ENCODE peak calls at places on chromosomes 1 and 21, in seven cellular contexts. One of them, this sample, is unnamed.
A peak's percentile ranks its signal among the peaks of the same experiment; 100 is the strongest.

GRCh38 chr21:14213164-14213563 is 2.4 kb upstream of the LIPI start:
- DNase-seq in IMR-90: no peak
- DNase-seq in H9: no peak
- DNase-seq in trophoblast cell: no peak
- DNase-seq in mesenchymal stem cell: no peak
- DNase-seq in mesendoderm: no peak
- DNase-seq in H1: no peak
- DNase-seq in this sample: no peak

GRCh38 chr1:156931974-156932710 is 11.7 kb downstream of the LRRC71 start:
- DNase-seq in mesenchymal stem cell: no peak
- DNase-seq in H1: no peak
- DNase-seq in IMR-90: no peak
- DNase-seq in mesendoderm: no peak
- DNase-seq in H9: no peak
- DNase-seq in trophoblast cell: no peak
- DNase-seq in this sample: no peak

GRCh38 chr1:234631721-234632125 is 21.7 kb upstream of the IRF2BP2 start:
- DNase-seq in mesendoderm: peak; percentile 90
- DNase-seq in mesenchymal stem cell: peak; percentile 58
- DNase-seq in H9: no peak
- DNase-seq in IMR-90: peak; percentile 87
- DNase-seq in trophoblast cell: peak; percentile 49
- DNase-seq in H1: no peak
- DNase-seq in this sample: no peak

GRCh38 chr21:45251635-45252447 is 35.9 kb downstream of the POFUT2 start:
- DNase-seq in trophoblast cell: no peak
- DNase-seq in H9: peak; percentile 20
- DNase-seq in H1: no peak
- DNase-seq in mesenchymal stem cell: no peak
- DNase-seq in IMR-90: no peak
- DNase-seq in mesendoderm: no peak
- DNase-seq in this sample: no peak

GRCh38 chr1:208201241-208201640 is 42.9 kb downstream of the PLXNA2 start:
- DNase-seq in H9: no peak
- DNase-seq in trophoblast cell: peak; percentile 69
- DNase-seq in IMR-90: peak; percentile 91
- DNase-seq in H1: no peak
- DNase-seq in mesenchymal stem cell: peak; percentile 93
- DNase-seq in mesendoderm: no peak
- DNase-seq in this sample: no peak

GRCh38 chr1:56877973-56878372 is 23.4 kb downstream of the C8A start:
- DNase-seq in H9: no peak
- DNase-seq in mesenchymal stem cell: no peak
- DNase-seq in IMR-90: peak; percentile 18
- DNase-seq in mesendoderm: no peak
- DNase-seq in H1: no peak
- DNase-seq in trophoblast cell: no peak
- DNase-seq in this sample: no peak

GRCh38 chr1:8016244-8017241 is 9.6 kb downstream of the ERRFI1 start:
- DNase-seq in mesendoderm: no peak
- DNase-seq in mesenchymal stem cell: peak; percentile 43
- DNase-seq in IMR-90: no peak
- DNase-seq in H9: no peak
- DNase-seq in trophoblast cell: peak; percentile 63
- DNase-seq in H1: no peak
- DNase-seq in this sample: no peak

GRCh38 chr1:20141466-20141865 is 2.3 kb downstream of the PLA2G2F start:
- DNase-seq in H9: peak; percentile 19
- DNase-seq in trophoblast cell: no peak
- DNase-seq in mesenchymal stem cell: no peak
- DNase-seq in IMR-90: no peak
- DNase-seq in H1: no peak
- DNase-seq in mesendoderm: no peak
- DNase-seq in this sample: no peak

GRCh38 chr1:10561955-10562354 is 87.2 kb downstream of the PEX14 start:
- DNase-seq in mesendoderm: peak; percentile 66
- DNase-seq in mesenchymal stem cell: no peak
- DNase-seq in H1: no peak
- DNase-seq in trophoblast cell: no peak
- DNase-seq in H9: no peak
- DNase-seq in IMR-90: no peak
- DNase-seq in this sample: no peak

GRCh38 chr1:10170362-10170665 is 40.1 kb upstream of the KIF1B start:
- DNase-seq in H9: no peak
- DNase-seq in mesendoderm: no peak
- DNase-seq in H1: no peak
- DNase-seq in mesenchymal stem cell: peak; percentile 17
- DNase-seq in IMR-90: peak; percentile 28
- DNase-seq in trophoblast cell: peak; percentile 84
- DNase-seq in this sample: no peak

GRCh38 chr1:235941852-235942624 is 75.3 kb upstream of the LYST start:
- DNase-seq in H9: no peak
- DNase-seq in mesenchymal stem cell: peak; percentile 78
- DNase-seq in IMR-90: no peak
- DNase-seq in mesendoderm: peak; percentile 78
- DNase-seq in trophoblast cell: no peak
- DNase-seq in H1: no peak
- DNase-seq in this sample: no peak

GRCh38 chr21:41121785-41122415 is 46.1 kb upstream of the BACE2 start:
- DNase-seq in H9: peak; percentile 87
- DNase-seq in mesendoderm: peak; percentile 90
- DNase-seq in IMR-90: peak; percentile 63
- DNase-seq in H1: peak; percentile 56
- DNase-seq in trophoblast cell: peak; percentile 98
- DNase-seq in mesenchymal stem cell: no peak
- DNase-seq in this sample: peak; percentile 78

GRCh38 chr1:184558691-184559090 is 171.9 kb downstream of the C1orf21 start:
- DNase-seq in H1: no peak
- DNase-seq in trophoblast cell: peak; percentile 31
- DNase-seq in mesenchymal stem cell: no peak
- DNase-seq in mesendoderm: no peak
- DNase-seq in IMR-90: no peak
- DNase-seq in H9: no peak
- DNase-seq in this sample: no peak

GRCh38 chr1:7388141-7388487 is 383.0 kb upstream of the VAMP3 start:
- DNase-seq in H9: peak; percentile 12
- DNase-seq in H1: no peak
- DNase-seq in mesenchymal stem cell: no peak
- DNase-seq in trophoblast cell: no peak
- DNase-seq in IMR-90: no peak
- DNase-seq in mesendoderm: no peak
- DNase-seq in this sample: no peak

GRCh38 chr1:36884801-36885200 is 149.5 kb downstream of the GRIK3 start:
- DNase-seq in H9: peak; percentile 3
- DNase-seq in IMR-90: no peak
- DNase-seq in mesenchymal stem cell: no peak
- DNase-seq in trophoblast cell: no peak
- DNase-seq in mesendoderm: no peak
- DNase-seq in H1: no peak
- DNase-seq in this sample: no peak

GRCh38 chr1:37323486-37324377 is 150.6 kb upstream of the ZC3H12A start:
- DNase-seq in mesendoderm: peak; percentile 84
- DNase-seq in trophoblast cell: peak; percentile 60
- DNase-seq in IMR-90: peak; percentile 3
- DNase-seq in mesenchymal stem cell: no peak
- DNase-seq in H1: peak; percentile 44
- DNase-seq in H9: peak; percentile 81
- DNase-seq in this sample: peak; percentile 58

GRCh38 chr21:45513741-45514310 is 28.4 kb downstream of the SLC19A1 start:
- DNase-seq in IMR-90: no peak
- DNase-seq in H9: no peak
- DNase-seq in mesenchymal stem cell: no peak
- DNase-seq in trophoblast cell: no peak
- DNase-seq in H1: no peak
- DNase-seq in mesendoderm: no peak
- DNase-seq in this sample: no peak

GRCh38 chr1:62732327-62732726 is 44.1 kb upstream of the DOCK7 start:
- DNase-seq in trophoblast cell: no peak
- DNase-seq in IMR-90: no peak
- DNase-seq in H1: no peak
- DNase-seq in mesendoderm: no peak
- DNase-seq in H9: no peak
- DNase-seq in mesenchymal stem cell: no peak
- DNase-seq in this sample: no peak

GRCh38 chr1:147115496-147115895 is 56.8 kb downstream of the PRKAB2 start:
- DNase-seq in mesenchymal stem cell: no peak
- DNase-seq in H1: no peak
- DNase-seq in trophoblast cell: peak; percentile 68
- DNase-seq in IMR-90: no peak
- DNase-seq in mesendoderm: no peak
- DNase-seq in H9: no peak
- DNase-seq in this sample: no peak

DNA sequence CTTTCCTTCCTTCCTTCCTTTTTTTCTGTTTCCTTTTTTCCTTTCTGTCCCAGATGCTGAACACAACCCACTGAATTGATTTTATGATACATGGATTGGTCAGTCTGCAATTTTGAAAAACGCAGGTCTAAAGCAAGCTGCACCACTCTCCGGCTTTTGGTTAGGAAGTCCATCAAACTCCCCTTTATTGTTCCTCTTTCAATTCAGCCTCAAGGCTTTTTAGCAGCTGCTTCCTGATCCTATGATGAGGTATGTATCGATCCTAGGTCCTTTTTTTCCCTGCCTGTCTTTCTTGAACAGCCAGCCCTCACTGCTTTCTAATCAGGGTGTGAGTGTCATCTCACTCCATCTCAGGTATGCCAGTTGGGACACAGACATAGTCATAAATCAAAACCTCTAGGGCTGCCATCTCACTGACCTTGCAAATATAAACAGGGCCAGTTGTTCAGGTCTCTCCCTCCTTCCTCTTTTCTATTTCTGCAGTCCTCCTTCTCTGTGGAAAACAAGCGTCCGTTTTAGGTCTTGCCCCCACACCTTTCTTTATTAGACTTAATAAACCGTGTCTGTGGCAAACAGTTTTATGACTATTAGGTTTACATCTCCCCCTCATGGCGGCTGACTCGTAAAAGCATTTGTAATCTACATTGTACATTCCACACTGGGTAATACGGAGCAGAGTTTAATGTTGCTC is 11.4 kb downstream of the STYXL2 start:
- DNase-seq in H9: no peak
- DNase-seq in H1: no peak
- DNase-seq in trophoblast cell: no peak
- DNase-seq in IMR-90: no peak
- DNase-seq in mesendoderm: no peak
- DNase-seq in mesenchymal stem cell: no peak
- DNase-seq in this sample: no peak
- H3K18ac ChIP-seq in H9: no peak overlapping the region
- H3K18ac ChIP-seq in H1: no peak overlapping the region
- H3K18ac ChIP-seq in trophoblast cell: no peak overlapping the region
- H3K18ac ChIP-seq in IMR-90: no peak overlapping the region
- H3K18ac ChIP-seq in mesendoderm: peak overlapping the region; percentile 66
- H3K18ac ChIP-seq in mesenchymal stem cell: no peak overlapping the region
- H3K18ac ChIP-seq in this sample: no peak overlapping the region

DNA sequence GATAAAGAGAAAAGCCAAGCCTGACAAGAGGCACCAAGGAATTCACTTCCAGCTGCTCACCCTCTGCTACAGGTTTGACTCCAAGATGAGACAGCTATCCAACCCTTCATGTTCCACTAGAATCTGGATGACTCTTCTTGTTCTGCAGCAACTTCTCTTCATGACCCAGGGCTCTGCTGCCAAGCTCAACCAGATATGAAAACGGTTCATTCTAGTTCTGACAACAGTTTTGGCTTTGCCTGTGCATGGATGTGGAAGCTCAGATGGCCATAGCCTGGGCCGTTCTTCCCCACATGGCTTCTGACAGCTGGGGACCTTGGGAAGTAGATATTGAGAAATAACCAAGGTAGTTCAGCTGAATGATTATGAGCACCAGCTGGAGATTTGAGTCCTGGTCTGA is 13.7 kb downstream of the PI4KB start:
- DNase-seq in H1: no peak
- DNase-seq in mesendoderm: no peak
- DNase-seq in IMR-90: no peak
- DNase-seq in trophoblast cell: no peak
- DNase-seq in mesenchymal stem cell: no peak
- DNase-seq in H9: no peak
- DNase-seq in this sample: no peak
- H3K27me3 ChIP-seq in H1: no peaks in the 10 kb centered on the region
- H3K27me3 ChIP-seq in mesendoderm: no peaks in the 10 kb centered on the region
- H3K27me3 ChIP-seq in IMR-90: no peaks in the 10 kb centered on the region
- H3K27me3 ChIP-seq in trophoblast cell: no peaks in the 10 kb centered on the region
- H3K27me3 ChIP-seq in mesenchymal stem cell: no peaks in the 10 kb centered on the region
- H3K27me3 ChIP-seq in H9: no peaks in the 10 kb centered on the region
- H3K27me3 ChIP-seq in this sample: no peaks in the 10 kb centered on the region

GRCh38 chr1:118185083-118185899 is at the start of gene SPAG17:
- DNase-seq in mesendoderm: peak; percentile 97
- DNase-seq in H9: peak; percentile 95
- DNase-seq in IMR-90: peak; percentile 21
- DNase-seq in trophoblast cell: peak; percentile 97
- DNase-seq in H1: peak; percentile 78
- DNase-seq in mesenchymal stem cell: peak; percentile 62
- DNase-seq in this sample: peak; percentile 84
- H3K4me2 ChIP-seq in mesendoderm: peak within 1 kb of the TSS; percentile 64
- H3K4me2 ChIP-seq in H9: peak within 1 kb of the TSS; percentile 60
- H3K4me2 ChIP-seq in IMR-90: peak within 1 kb of the TSS; percentile 73
- H3K4me2 ChIP-seq in trophoblast cell: peak within 1 kb of the TSS; percentile 75
- H3K4me2 ChIP-seq in H1: peak within 1 kb of the TSS; percentile 75
- H3K4me2 ChIP-seq in mesenchymal stem cell: peak within 1 kb of the TSS; percentile 65
- H3K4me2 ChIP-seq in this sample: peak within 1 kb of the TSS; percentile 41

DNA sequence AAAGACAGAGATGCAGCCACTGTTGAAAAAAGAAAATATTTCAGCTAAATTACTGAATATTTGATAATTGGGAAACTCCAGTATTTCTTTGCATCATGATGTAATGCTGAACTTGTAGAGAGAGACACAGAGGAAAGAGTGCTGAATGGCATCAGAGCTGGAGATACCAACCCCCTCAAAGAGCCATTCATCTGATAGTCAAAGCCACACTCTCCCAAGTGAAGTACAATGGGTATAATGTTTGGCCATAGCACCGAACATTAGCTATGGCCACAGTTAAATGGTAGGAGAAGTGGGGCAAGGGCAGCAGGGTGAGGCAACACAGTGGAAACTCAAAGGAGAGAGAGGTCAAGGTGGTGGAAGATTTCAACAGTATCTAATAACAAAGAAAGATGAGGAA is 107.5 kb upstream of the TNFSF4 start:
- DNase-seq in mesendoderm: no peak
- DNase-seq in mesenchymal stem cell: no peak
- DNase-seq in IMR-90: no peak
- DNase-seq in H9: no peak
- DNase-seq in trophoblast cell: no peak
- DNase-seq in H1: no peak
- DNase-seq in this sample: no peak
- H3K18ac ChIP-seq in mesendoderm: no peak overlapping the region
- H3K18ac ChIP-seq in mesenchymal stem cell: no peak overlapping the region
- H3K18ac ChIP-seq in IMR-90: no peak overlapping the region
- H3K18ac ChIP-seq in H9: no peak overlapping the region
- H3K18ac ChIP-seq in trophoblast cell: no peak overlapping the region
- H3K18ac ChIP-seq in H1: no peak overlapping the region
- H3K18ac ChIP-seq in this sample: no peak overlapping the region

GRCh38 chr1:79617777-79618176 is 611.2 kb upstream of the ADGRL4 start:
- DNase-seq in H1: no peak
- DNase-seq in mesendoderm: peak; percentile 5
- DNase-seq in IMR-90: no peak
- DNase-seq in mesenchymal stem cell: no peak
- DNase-seq in trophoblast cell: no peak
- DNase-seq in H9: no peak
- DNase-seq in this sample: no peak
- H3K27me3 ChIP-seq in H1: no peaks in the 10 kb centered on the region
- H3K27me3 ChIP-seq in mesendoderm: no peaks in the 10 kb centered on the region
- H3K27me3 ChIP-seq in IMR-90: no peaks in the 10 kb centered on the region
- H3K27me3 ChIP-seq in mesenchymal stem cell: no peaks in the 10 kb centered on the region
- H3K27me3 ChIP-seq in trophoblast cell: no peaks in the 10 kb centered on the region
- H3K27me3 ChIP-seq in H9: no peaks in the 10 kb centered on the region
- H3K27me3 ChIP-seq in this sample: no peaks in the 10 kb centered on the region

GRCh38 chr1:16145030-16145987 is 10.6 kb downstream of the EPHA2 start:
- DNase-seq in mesendoderm: peak; percentile 91
- DNase-seq in mesenchymal stem cell: peak; percentile 94
- DNase-seq in IMR-90: peak; percentile 92
- DNase-seq in trophoblast cell: peak; percentile 91
- DNase-seq in H9: peak; percentile 80
- DNase-seq in H1: no peak
- DNase-seq in this sample: no peak
- H3K4me2 ChIP-seq in mesendoderm: peak overlapping the region; percentile 39
- H3K4me2 ChIP-seq in mesenchymal stem cell: peak overlapping the region; percentile 71
- H3K4me2 ChIP-seq in IMR-90: peak overlapping the region; percentile 72
- H3K4me2 ChIP-seq in trophoblast cell: peak overlapping the region; percentile 54
- H3K4me2 ChIP-seq in H9: peak overlapping the region; percentile 46
- H3K4me2 ChIP-seq in H1: peak overlapping the region; percentile 74
- H3K4me2 ChIP-seq in this sample: peak overlapping the region; percentile 59

This sample was measured in neuronal stem cell.